ENCODE peak calls at places on chromosomes 4 and X, in nine cellular contexts. X is iris pigment epithelial cell, A is NCI-H187 treated with DMSO at 0.1 percent for 48 hours, J is iPS DF 19.7, E is nucleus accumbens, C is AG04450, W is naive B cell, O is hippocampal formation, D is GM23338. I is an unnamed sample.

GRCh38 chr4:162075691-162076090 is 88.1 kb downstream of the FSTL5 start:
- DNase-seq in X (peak), A (no peak), J (no peak), E (no peak), C (no peak), W (no peak), O (no peak), D (no peak), I (no peak)

GRCh38 chrX:73728518-73729023 is 165.6 kb downstream of the CHIC1 start:
- DNase-seq in X (no peak), A (no peak), J (no peak), E (no peak), C (no peak), W (no peak), O (no peak), D (no peak), I (no peak)

GRCh38 chr4:188417181-188417580 is 277.9 kb downstream of the TRIML1 start:
- DNase-seq in X (no peak), A (no peak), J (peak), E (no peak), C (no peak), W (no peak), O (no peak), D (peak), I (no peak)

GRCh38 chrX:12972239-12972638 is 2.7 kb upstream of the TMSB4X start:
- DNase-seq in X (no peak), A (no peak), J (no peak), E (no peak), C (no peak), W (no peak), O (no peak), D (no peak), I (no peak)

GRCh38 chr4:170248576-170248975 is 158.8 kb upstream of the AADAT start:
- DNase-seq in X (peak), A (no peak), J (no peak), E (no peak), C (no peak), W (no peak), O (no peak), D (no peak), I (no peak)

GRCh38 chrX:101230636-101231035 is 11.1 kb downstream of the DRP2 start:
- DNase-seq in X (peak), A (no peak), J (no peak), E (no peak), C (no peak), W (no peak), O (no peak), D (no peak), I (no peak)

GRCh38 chrX:141341341-141341740 is 99.0 kb upstream of the SPANXC start:
- DNase-seq in X (peak), A (no peak), J (no peak), E (no peak), C (peak), W (no peak), O (no peak), D (no peak), I (no peak)

GRCh38 chrX:154010330-154011087 is 9.2 kb downstream of the IRAK1 start:
- DNase-seq in X (peak), A (no peak), J (no peak), E (no peak), C (no peak), W (no peak), O (no peak), D (no peak), I (no peak)

GRCh38 chr4:127622923-127623754 is 9.6 kb upstream of the INTU start:
- DNase-seq in X (peak), A (no peak), J (peak), E (peak), C (no peak), W (no peak), O (no peak), D (peak), I (no peak)

GRCh38 chr4:5206391-5206790 is 155.1 kb downstream of the STK32B start:
- DNase-seq in X (peak), A (peak), J (no peak), E (peak), C (peak), W (no peak), O (peak), D (no peak), I (peak)

GRCh38 chr4:13919021-13919441 is 291.5 kb upstream of the BOD1L1 start:
- DNase-seq in X (peak), A (no peak), J (no peak), E (no peak), C (peak), W (no peak), O (peak), D (no peak), I (no peak)

GRCh38 chr4:17489123-17489522 is 22.8 kb downstream of the QDPR start:
- DNase-seq in X (no peak), A (no peak), J (no peak), E (no peak), C (no peak), W (no peak), O (no peak), D (no peak), I (no peak)

GRCh38 chr4:148444296-148445070 is 2.3 kb upstream of the NR3C2 start:
- DNase-seq in X (peak), A (no peak), J (no peak), E (peak), C (no peak), W (peak), O (no peak), D (peak), I (peak)

GRCh38 chr4:620851-621261 is 4.5 kb upstream of the PDE6B start:
- DNase-seq in X (no peak), A (no peak), J (no peak), E (no peak), C (no peak), W (no peak), O (no peak), D (no peak), I (no peak)

GRCh38 chrX:38879631-38880220 is 78.5 kb downstream of the MID1IP1 start:
- DNase-seq in X (no peak), A (no peak), J (no peak), E (no peak), C (no peak), W (peak), O (no peak), D (no peak), I (no peak)

GRCh38 chr4:67658302-67658701 is 42.7 kb downstream of the UBA6 start:
- DNase-seq in X (no peak), A (no peak), J (no peak), E (no peak), C (no peak), W (no peak), O (no peak), D (no peak), I (no peak)

GRCh38 chr4:143335979-143336827 is 473 bp upstream of the GAB1 start:
- DNase-seq in X (peak), A (no peak), J (peak), E (peak), C (peak), W (peak), O (peak), D (peak), I (peak)

I was measured in substantia nigra.